ENCODE peak calls at places on chromosomes 5 and 9, in five cellular contexts. I is stomach, T is cardiac muscle cell, X is right lobe of liver, L is lung. F is an unnamed sample. For H3K36me3 and H3K4me1, the result is how much of the 10 kb centered on the place peaks cover.

GRCh38 chr5:172725273-172725672 is 45.7 kb downstream of the DUSP1 start:
- DNase-seq in I (no peak), L (no peak), X (peak), T (no peak), F (peak)

GRCh38 chr5:111252799-111253564 is 28.8 kb downstream of the CAMK4 start:
- DNase-seq in I (no peak), L (no peak), X (no peak), T (no peak), F (no peak)

GRCh38 chr5:134435525-134435924 is 23.8 kb upstream of the CDKN2AIPNL start:
- DNase-seq in X (no peak), L (no peak), I (no peak), T (no peak), F (peak)

GRCh38 chr9:99253772-99254431 is 31.8 kb downstream of the SEC61B start:
- DNase-seq in L (no peak), X (no peak), I (no peak), T (no peak), F (peak)

GRCh38 chr9:92176068-92176799 is 61.0 kb upstream of the SPTLC1 start:
- DNase-seq in X (no peak), I (no peak), L (no peak), T (no peak), F (no peak)

GRCh38 chr9:137398561-137399468 is 24.1 kb downstream of the EXD3 start:
- DNase-seq in L (no peak), T (no peak), I (no peak), X (no peak), F (no peak)

GRCh38 chr5:120817044-120817985 is 353.2 kb downstream of the PRR16 start:
- DNase-seq in T (peak), X (no peak), L (no peak), I (no peak), F (no peak)

GRCh38 chr5:135203593-135204036 is 169.6 kb upstream of the PITX1 start:
- DNase-seq in I (no peak), T (no peak), L (no peak), X (no peak), F (no peak)

GRCh38 chr9:74496819-74497749 is at the start of gene RORB:
- DNase-seq in T (peak), I (peak), X (no peak), L (no peak), F (peak)

GRCh38 chr5:133423618-133424282 is 188.6 kb downstream of the FSTL4 start:
- DNase-seq in I (peak), X (peak), T (peak), L (peak), F (peak)

GRCh38 chr5:93580387-93581100 is 475 bp downstream of the NR2F1-AS1 start:
- DNase-seq in L (no peak), I (no peak), T (peak), X (no peak), F (no peak)

GRCh38 chr9:124602204-124602603 is 95.0 kb upstream of the NR5A1 start:
- DNase-seq in T (no peak), I (no peak), L (no peak), X (no peak), F (no peak)

GRCh38 chr9:130034570-130034969 is 8.4 kb downstream of the FNBP1 start:
- DNase-seq in I (no peak), T (peak), L (no peak), X (no peak), F (no peak)

GRCh38 chr9:129262261-129262660 is 84.2 kb upstream of the IER5L start:
- DNase-seq in L (no peak), T (no peak), I (no peak), X (no peak), F (peak)

GRCh38 chr5:154850255-154851062 is at the start of gene FAXDC2:
- DNase-seq in X (peak), T (peak), I (peak), L (peak), F (no peak)

GRCh38 chr5:95899848-95900247 is 61.8 kb downstream of the ELL2 start:
- DNase-seq in I (no peak), L (no peak), X (no peak), T (no peak), F (no peak)

GRCh38 chr5:141488591-141489478 is at the start of gene PCDHGC5:
- DNase-seq in L (no peak), I (no peak), T (peak), X (peak), F (no peak)

GRCh38 chr5:174625591-174626365 is 98.6 kb upstream of the MSX2 start:
- DNase-seq in I (no peak), L (no peak), T (peak), X (no peak), F (no peak)

GRCh38 chr9:93960221-93960970 is 5.2 kb upstream of the BARX1 start:
- DNase-seq in L (no peak), X (peak), I (peak), T (no peak), F (no peak)

GRCh38 chr9:114911167-114911821 is 19.1 kb downstream of the TNFSF8 start:
- DNase-seq in L (no peak), T (peak), I (no peak), X (no peak), F (no peak)

GRCh38 chr5:104942735-104943134 is 1380.1 kb upstream of the NUDT12 start:
- DNase-seq in T (no peak), X (no peak), I (no peak), L (no peak), F (no peak)

GRCh38 chr5:128169369-128170017 is 85.9 kb downstream of the SLC12A2 start:
- DNase-seq in X (no peak), L (no peak), T (no peak), I (no peak), F (no peak)

GRCh38 chr5:1463326-1464095 is 18.3 kb upstream of the SLC6A3 start:
- DNase-seq in I (no peak), L (no peak), T (no peak), X (no peak), F (no peak)

GRCh38 chr5:159319363-159319762 is 10.9 kb downstream of the IL12B start:
- DNase-seq in I (no peak), X (no peak), T (no peak), L (no peak), F (no peak)

GRCh38 chr9:18666348-18666747 is 192.4 kb downstream of the ADAMTSL1 start:
- DNase-seq in L (no peak), X (no peak), T (peak), I (no peak), F (no peak)

GRCh38 chr9:28927711-28928110 is 1354.4 kb upstream of the C9orf72 start:
- DNase-seq in T (no peak), I (no peak), X (no peak), L (no peak), F (no peak)

GRCh38 chr5:82384025-82384750 is 106.0 kb upstream of the RPS23 start:
- DNase-seq in X (no peak), L (no peak), T (no peak), I (no peak), F (no peak)

GRCh38 chr5:89457411-89458329 is 574.7 kb upstream of the MEF2C start:
- DNase-seq in I (no peak), T (peak), X (no peak), L (no peak), F (no peak)

GRCh38 chr5:173829826-173830225 is 58.3 kb upstream of the CPEB4 start:
- DNase-seq in L (no peak), T (no peak), I (no peak), X (no peak), F (no peak)

GRCh38 chr9:71941998-71942567 is 30.6 kb downstream of the C9orf85 start:
- DNase-seq in I (no peak), X (no peak), T (no peak), L (no peak), F (no peak)

GRCh38 chr5:10649518-10650410 is 85.9 kb downstream of the ANKRD33B start:
- DNase-seq in L (no peak), I (peak), X (peak), T (peak), F (peak)

GRCh38 chr5:10653751-10654400 is 90.0 kb downstream of the ANKRD33B start:
- DNase-seq in L (no peak), I (peak), X (peak), T (no peak), F (peak)

GRCh38 chr5:10653033-10653432 is 89.2 kb downstream of the ANKRD33B start:
- DNase-seq in I (no peak), T (peak), L (no peak), X (peak), F (peak)

GRCh38 chr5:10652606-10653005 is 88.7 kb downstream of the ANKRD33B start:
- DNase-seq in I (peak), T (no peak), X (peak), L (no peak), F (peak)

GRCh38 chr5:10652151-10652550 is 88.3 kb downstream of the ANKRD33B start:
- DNase-seq in I (peak), L (no peak), T (no peak), X (peak), F (peak)
- H3K36me3 ChIP-seq in I (under half), L (under half), T (under half), X (under half), F (under half)

DNA sequence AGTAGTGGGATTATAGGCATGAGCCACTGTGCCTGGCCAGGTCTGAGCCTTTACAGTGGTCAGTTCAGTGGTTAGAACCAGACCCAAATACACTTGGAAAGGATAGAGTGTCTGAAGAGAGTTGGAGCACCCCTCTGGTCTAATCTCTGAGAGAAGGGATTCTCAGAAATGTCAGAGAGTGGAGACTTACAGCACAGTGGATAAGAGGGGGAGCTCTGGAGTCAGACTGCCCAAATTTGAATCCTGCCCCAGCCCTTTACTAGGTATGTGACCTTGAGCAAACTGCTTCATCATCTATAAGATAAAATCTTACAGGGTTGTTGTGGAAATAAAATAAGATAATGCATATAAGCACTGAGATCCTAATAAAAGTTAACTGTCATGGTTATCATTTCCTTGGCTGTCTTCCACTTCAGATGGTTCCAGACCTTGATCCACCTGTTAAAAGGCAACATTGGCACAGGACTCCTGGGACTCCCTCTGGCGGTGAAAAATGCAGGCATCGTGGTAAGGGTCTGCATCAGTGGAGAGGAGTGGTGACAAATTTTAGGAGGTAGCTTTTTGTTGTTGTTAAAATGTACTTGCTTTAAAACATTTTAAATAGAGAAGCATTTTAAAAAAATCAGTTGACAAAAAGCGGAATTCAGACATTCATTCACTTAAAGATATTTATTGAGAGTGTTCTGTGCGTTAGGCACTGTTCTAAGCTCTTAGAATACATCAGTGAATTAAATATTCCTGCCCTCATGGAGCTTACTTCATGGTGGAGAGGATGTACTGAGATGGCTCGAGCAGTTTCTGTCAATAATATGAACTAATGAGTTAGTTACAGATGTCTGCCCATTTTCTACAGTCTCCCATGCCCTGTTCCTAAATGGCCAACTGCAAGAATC is 16.0 kb downstream of the SLC36A1 start:
- DNase-seq in T (no peak), I (no peak), X (no peak), L (no peak), F (no peak)
- TF ChIP-seq CTCF in T (peak), I (no peak), X (peak), L (no peak), F (no peak)

DNA sequence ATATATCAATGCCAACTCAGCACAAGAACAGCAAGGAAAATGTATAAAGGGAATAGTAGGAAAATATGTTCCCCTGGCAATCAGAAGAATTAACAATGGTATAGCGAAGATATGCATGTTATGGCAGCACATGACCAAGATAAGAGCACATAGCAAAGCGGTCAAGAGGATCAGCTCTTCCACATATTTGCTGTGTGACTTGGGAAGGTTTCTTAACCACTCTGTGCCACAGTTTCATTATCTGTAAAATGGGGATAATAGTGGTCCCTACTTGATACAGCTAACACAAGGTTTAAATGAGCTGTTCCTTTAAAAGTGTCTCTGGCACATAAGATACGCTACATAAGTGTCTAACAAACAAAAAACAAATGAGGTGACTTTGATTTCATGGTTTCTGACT is 77.9 kb upstream of the PIP5K1B start:
- DNase-seq in I (no peak), L (no peak), T (no peak), X (no peak), F (no peak)
- H3K4me1 ChIP-seq in I (under half), L (under half), T (under half), X (under half), F (under half)

GRCh38 chr5:87022415-87022814 is 245.3 kb upstream of the RASA1 start:
- DNase-seq in T (no peak), L (no peak), I (no peak), X (no peak), F (peak)

GRCh38 chr5:87029951-87030350 is 237.7 kb upstream of the RASA1 start:
- DNase-seq in X (no peak), T (no peak), L (no peak), I (no peak), F (peak)

GRCh38 chr5:87030699-87031098 is 237.0 kb upstream of the RASA1 start:
- DNase-seq in T (no peak), I (no peak), L (no peak), X (no peak), F (no peak)

GRCh38 chr5:87027570-87027969 is 240.1 kb upstream of the RASA1 start:
- DNase-seq in I (no peak), L (no peak), X (no peak), T (no peak), F (no peak)
- H3K36me3 ChIP-seq in I (under half), L (under half), X (under half), T (under half), F (under half)

DNA sequence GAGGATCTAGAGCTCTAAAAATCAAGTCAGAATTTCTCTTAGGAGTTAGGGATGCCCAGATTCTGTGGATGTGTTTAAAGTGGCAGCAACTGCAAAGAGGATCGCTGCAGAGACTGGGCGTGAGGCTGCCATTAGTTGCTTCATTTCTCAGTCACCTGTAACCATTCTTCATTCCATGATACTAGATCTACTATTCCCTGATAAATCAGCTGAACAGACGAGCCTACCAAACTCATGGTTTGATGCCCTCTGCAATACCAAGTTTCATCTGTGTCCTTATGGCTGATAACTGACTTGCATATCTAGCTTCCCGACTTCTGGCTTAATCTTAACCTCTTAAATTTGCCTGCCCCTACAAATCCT is 33.3 kb downstream of the UBE2R2 start:
- DNase-seq in X (no peak), I (no peak), L (no peak), T (no peak), F (no peak)
- TF ChIP-seq CTCF in X (no peak), I (no peak), L (no peak), T (no peak), F (no peak)

F was measured in spleen.